ENCODE peak calls at places on chromosomes 4 and X, in six cellular contexts. D, L, P, Z, O and I are unnamed samples.
A peak's percentile ranks its signal among the peaks of the same experiment; 100 is the strongest.

GRCh38 chr4:148442830-148443549 is 776 bp upstream of the NR3C2 start:
- DNase-seq in L (no peak), O (no peak), P (peak; percentile 54), Z (no peak), D (no peak), I (no peak)

GRCh38 chrX:154855256-154855655 is 20.8 kb upstream of the SMIM9 start:
- DNase-seq in P (no peak), L (no peak), D (no peak), Z (no peak), O (no peak), I (no peak)

GRCh38 chr4:8303485-8304281 is 34.1 kb downstream of the HTRA3 start:
- DNase-seq in O (peak; percentile 61), Z (peak; percentile 59), D (peak; percentile 96), P (peak; percentile 94), L (no peak), I (no peak)

GRCh38 chr4:187550256-187550950 is 445.2 kb upstream of the ZFP42 start:
- DNase-seq in L (no peak), D (no peak), O (no peak), P (peak; percentile 72), Z (no peak), I (no peak)

GRCh38 chr4:108644237-108644636 is 6.2 kb upstream of the OSTC start:
- DNase-seq in P (peak; percentile 50), D (peak; percentile 49), L (no peak), Z (no peak), O (no peak), I (no peak)

GRCh38 chrX:131923614-131924250 is 99.4 kb upstream of the STK26 start:
- DNase-seq in D (no peak), O (no peak), P (no peak), Z (no peak), L (no peak), I (no peak)

GRCh38 chrX:45806410-45807121 is 605.9 kb upstream of the DIPK2B start:
- DNase-seq in O (no peak), Z (peak; percentile 24), P (peak; percentile 80), L (no peak), D (peak; percentile 97), I (no peak)

GRCh38 chrX:110561036-110561435 is 202.4 kb downstream of the RTL9 start:
- DNase-seq in Z (no peak), L (no peak), P (peak; percentile 83), O (no peak), D (peak; percentile 84), I (no peak)

GRCh38 chr4:139951051-139951450 is 202.9 kb downstream of the MAML3 start:
- DNase-seq in P (peak; percentile 40), Z (no peak), D (peak; percentile 44), O (no peak), L (no peak), I (no peak)

GRCh38 chr4:24042094-24042493 is 152.2 kb upstream of the PPARGC1A start:
- DNase-seq in O (no peak), D (peak; percentile 96), L (no peak), P (peak; percentile 95), Z (no peak), I (no peak)

GRCh38 chr4:4440333-4441061 is 53.6 kb downstream of the NSG1 start:
- DNase-seq in O (no peak), Z (no peak), L (no peak), P (no peak), D (no peak), I (no peak)

GRCh38 chrX:54030329-54030728 is 13.9 kb downstream of the PHF8 start:
- DNase-seq in P (no peak), Z (no peak), L (no peak), O (no peak), D (no peak), I (no peak)

GRCh38 chr4:11590132-11590531 is 161.4 kb upstream of the HS3ST1 start:
- DNase-seq in Z (no peak), L (no peak), P (no peak), D (no peak), O (no peak), I (no peak)

GRCh38 chr4:113758361-113758760 is 3.2 kb downstream of the CAMK2D start:
- DNase-seq in O (no peak), L (no peak), D (peak; percentile 21), P (peak; percentile 62), Z (no peak), I (no peak)

GRCh38 chrX:3317191-3317718 is 29.2 kb downstream of the MXRA5 start:
- DNase-seq in D (no peak), P (no peak), L (no peak), O (no peak), Z (no peak), I (no peak)

GRCh38 chrX:2521092-2521926 is 20.5 kb upstream of the DHRSX start:
- DNase-seq in P (peak; percentile 25), L (no peak), O (no peak), D (no peak), Z (no peak), I (no peak)

GRCh38 chrX:40100141-40100536 is 2.4 kb upstream of the BCOR start:
- DNase-seq in O (no peak), D (no peak), Z (peak; percentile 57), P (no peak), L (no peak), I (peak; percentile 39)

GRCh38 chrX:97602465-97603258 is 719.0 kb downstream of the RPA4 start:
- DNase-seq in Z (no peak), L (peak; percentile 23), O (no peak), P (no peak), D (no peak), I (no peak)

GRCh38 chrX:97594825-97595224 is 711.1 kb downstream of the RPA4 start:
- DNase-seq in Z (no peak), L (no peak), O (no peak), D (no peak), P (no peak), I (no peak)

DNA sequence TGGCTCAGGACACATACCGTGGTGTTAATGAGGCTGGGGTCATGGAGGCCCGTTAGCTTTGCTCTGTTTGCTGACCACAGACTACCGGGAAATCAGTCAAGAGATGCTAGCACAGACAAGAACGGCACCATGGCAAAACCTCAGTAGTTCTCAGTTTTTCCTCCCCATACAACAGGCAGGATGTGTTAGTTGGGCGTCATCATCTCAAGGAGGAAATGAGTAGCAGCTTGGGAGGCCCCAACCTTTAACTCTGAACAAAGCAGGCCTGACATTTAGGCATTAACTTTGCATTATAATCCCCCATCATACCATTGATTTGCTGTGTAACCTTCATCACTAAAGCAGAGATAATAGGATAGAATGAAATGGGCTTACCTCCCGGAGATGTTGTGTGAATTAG is 714.2 kb downstream of the RPA4 start:
- DNase-seq in O (no peak), Z (no peak), D (no peak), P (no peak), L (no peak), I (no peak)
- TF ChIP-seq CTCF in O (no peak), Z (no peak), D (no peak), P (no peak), L (no peak), I (no peak)

DNA sequence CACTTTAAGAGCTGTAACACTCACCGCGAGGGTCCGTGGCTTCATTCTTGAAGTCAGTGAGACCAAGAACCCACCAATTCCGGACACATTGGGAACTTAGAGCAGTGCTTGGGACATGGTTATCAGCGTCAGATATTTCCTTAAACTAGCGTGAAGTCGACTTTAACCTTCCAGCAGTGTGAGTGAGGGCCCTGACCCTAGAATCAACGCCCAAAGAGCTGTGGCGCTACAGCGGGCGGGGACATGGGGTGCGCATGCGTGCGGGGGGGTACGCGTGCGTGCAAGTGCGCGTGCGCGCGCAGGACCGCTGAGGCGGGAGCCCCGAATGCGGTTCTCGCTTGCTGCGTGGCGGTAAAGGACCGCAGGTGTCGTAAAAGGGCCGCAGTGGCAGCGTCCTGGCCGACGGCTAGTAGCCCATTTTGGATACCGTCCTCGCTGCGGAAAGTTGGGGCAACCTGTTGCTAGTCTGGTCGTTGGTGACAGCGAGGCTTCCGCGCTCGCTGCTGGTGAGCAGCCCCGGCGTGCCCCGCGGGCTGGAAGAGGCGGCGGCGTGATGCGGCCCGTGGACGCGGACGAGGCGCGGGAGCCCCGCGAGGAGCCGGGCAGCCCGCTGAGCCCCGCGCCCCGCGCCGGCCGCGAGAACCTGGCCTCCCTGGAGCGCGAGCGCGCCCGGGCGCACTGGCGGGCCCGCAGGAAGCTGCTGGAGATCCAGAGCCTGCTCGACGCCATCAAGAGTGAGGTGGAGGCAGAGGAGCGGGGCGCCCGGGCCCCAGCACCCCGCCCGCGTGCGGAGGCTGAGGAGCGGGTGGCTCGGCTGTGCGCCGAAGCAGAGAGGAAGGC is 19.8 kb upstream of the S100P start:
- DNase-seq in L (peak; percentile 95), O (peak; percentile 98), Z (peak; percentile 97), D (peak; percentile 94), P (peak; percentile 98), I (peak; percentile 87)
- TF ChIP-seq CTCF in L (no peak), O (no peak), Z (no peak), D (no peak), P (no peak), I (no peak)

GRCh38 chrX:23451266-23451665 is 116.6 kb downstream of the PTCHD1 start:
- DNase-seq in D (no peak), P (no peak), O (no peak), L (no peak), Z (no peak), I (no peak)
- TF ChIP-seq CTCF in D (no peak), P (no peak), O (no peak), L (no peak), Z (no peak), I (no peak)

GRCh38 chr4:27100713-27101112 is 240.1 kb downstream of the STIM2 start:
- DNase-seq in Z (peak; percentile 19), D (no peak), O (peak; percentile 14), P (no peak), L (no peak), I (peak; percentile 64)

GRCh38 chr4:27094224-27094623 is 233.6 kb downstream of the STIM2 start:
- DNase-seq in Z (no peak), L (no peak), O (peak; percentile 12), P (no peak), D (no peak), I (no peak)

GRCh38 chr4:27094785-27095184 is 234.1 kb downstream of the STIM2 start:
- DNase-seq in D (no peak), P (no peak), O (peak; percentile 1), L (no peak), Z (no peak), I (peak; percentile 14)

GRCh38 chr4:27098034-27098433 is 237.4 kb downstream of the STIM2 start:
- DNase-seq in D (no peak), L (no peak), Z (no peak), O (no peak), P (no peak), I (no peak)

DNA sequence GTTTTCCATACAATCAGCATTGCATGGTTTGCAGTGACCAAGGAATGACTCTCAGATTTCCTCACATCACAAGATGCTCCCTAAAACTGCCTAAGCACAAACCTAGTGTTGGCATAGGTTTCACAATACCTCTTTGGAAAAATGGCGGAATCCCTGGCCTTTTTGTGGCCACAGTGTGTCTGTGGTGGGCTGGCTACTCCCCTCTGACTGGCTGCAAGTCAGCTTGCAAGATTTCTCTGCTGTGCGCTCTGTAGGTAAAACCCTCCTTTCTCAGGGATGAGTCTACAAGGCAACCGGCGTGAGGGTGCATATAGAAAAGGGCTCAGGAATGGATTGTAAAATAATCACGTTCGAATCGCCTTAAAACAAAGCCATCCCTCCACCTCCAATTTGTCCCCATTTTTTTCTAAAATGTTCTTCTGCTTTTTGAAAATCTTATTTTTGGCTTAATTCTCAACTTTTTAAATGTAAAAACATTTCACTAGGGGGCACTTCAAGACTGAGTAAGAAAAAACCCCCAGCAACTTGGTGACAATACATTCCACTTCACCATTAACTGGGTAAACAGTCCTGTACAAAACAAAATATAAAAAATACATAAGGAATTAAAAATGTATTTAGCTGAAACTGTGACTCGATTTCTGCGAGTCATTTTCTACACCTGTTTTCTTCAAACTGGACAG is 235.6 kb downstream of the STIM2 start:
- DNase-seq in D (peak; percentile 26), O (peak; percentile 13), P (peak; percentile 20), L (no peak), Z (no peak), I (no peak)
- TF ChIP-seq CTCF in D (peak; percentile 20), O (no peak), P (no peak), L (no peak), Z (peak; percentile 38), I (no peak)

GRCh38 chr4:122731676-122732075 is 828 bp upstream of the BBS12 start:
- DNase-seq in L (no peak), D (no peak), P (no peak), Z (no peak), O (no peak), I (no peak)
- TF ChIP-seq CTCF in L (no peak), D (no peak), P (no peak), Z (no peak), O (no peak), I (no peak)